ENCODE peak calls at places on chromosomes 1 and 21, in ten cellular contexts. H is body of pancreas, T is IMR-90, K is breast epithelium, O is heart right ventricle, E is PC-3, Z is cardiac muscle cell, U is fibroblast of lung, V is psoas muscle, G is BE2C. S is an unnamed sample. For H3K27me3, the result is how much of the 10 kb centered on the place peaks cover.

GRCh38 chr1:25054526-25054925 is 124.5 kb upstream of the RUNX3 start:
- DNase-seq in H (no peak), T (no peak), K (no peak), O (no peak), E (no peak), Z (no peak), U (no peak), V (no peak), G (no peak), S (peak)

GRCh38 chr1:152110860-152111514 is 4.3 kb downstream of the TCHH start:
- DNase-seq in H (peak), T (peak), K (no peak), O (peak), E (peak), Z (peak), U (peak), V (no peak), G (peak), S (peak)

GRCh38 chr1:231487019-231487418 is 41.5 kb upstream of the TSNAX start:
- DNase-seq in H (no peak), T (peak), K (no peak), O (no peak), E (peak), Z (peak), U (peak), V (no peak), G (no peak), S (no peak)

GRCh38 chr1:33624991-33625870 is 152.8 kb downstream of the ZSCAN20 start:
- DNase-seq in H (no peak), T (no peak), K (no peak), O (no peak), E (no peak), Z (no peak), U (no peak), V (no peak), G (no peak), S (no peak)

GRCh38 chr1:200744143-200744542 is 5.5 kb downstream of the CAMSAP2 start:
- DNase-seq in H (no peak), T (no peak), K (no peak), O (no peak), E (no peak), Z (no peak), U (no peak), V (no peak), G (no peak), S (no peak)

GRCh38 chr21:28743723-28744122 is 249.0 kb downstream of the LTN1 start:
- DNase-seq in H (no peak), T (no peak), K (no peak), O (no peak), E (no peak), Z (no peak), U (no peak), V (no peak), G (no peak), S (no peak)

GRCh38 chr1:240658312-240658975 is 46.5 kb upstream of the GREM2 start:
- DNase-seq in H (no peak), T (peak), K (no peak), O (no peak), E (peak), Z (no peak), U (peak), V (no peak), G (no peak), S (no peak)

GRCh38 chr21:46071082-46071481 is 26.8 kb upstream of the COL6A2 start:
- DNase-seq in H (no peak), T (no peak), K (peak), O (no peak), E (no peak), Z (no peak), U (no peak), V (peak), G (peak), S (peak)

GRCh38 chr1:7120863-7121621 is 335.8 kb downstream of the CAMTA1 start:
- DNase-seq in H (peak), T (no peak), K (peak), O (peak), E (no peak), Z (no peak), U (no peak), V (no peak), G (no peak), S (no peak)

GRCh38 chr1:47436304-47436978 is 1.4 kb upstream of the FOXD2 start:
- DNase-seq in H (peak), T (peak), K (peak), O (peak), E (peak), Z (peak), U (peak), V (peak), G (peak), S (peak)

GRCh38 chr1:247487057-247487456 is 29.2 kb upstream of the OR2B11 start:
- DNase-seq in H (no peak), T (peak), K (no peak), O (no peak), E (peak), Z (peak), U (peak), V (no peak), G (no peak), S (no peak)

GRCh38 chr21:44403106-44404020 is 49.9 kb downstream of the TRPM2 start:
- DNase-seq in H (no peak), T (no peak), K (no peak), O (no peak), E (no peak), Z (no peak), U (no peak), V (peak), G (no peak), S (no peak)

GRCh38 chr1:12475158-12475934 is 142.7 kb downstream of the DHRS3 start:
- DNase-seq in H (peak), T (no peak), K (no peak), O (no peak), E (peak), Z (no peak), U (no peak), V (no peak), G (no peak), S (no peak)

GRCh38 chr1:248000169-248000568 is 13.3 kb upstream of the OR2L5 start:
- DNase-seq in H (no peak), T (no peak), K (no peak), O (no peak), E (peak), Z (no peak), U (no peak), V (no peak), G (no peak), S (no peak)

GRCh38 chr1:247210062-247210385 is 38.2 kb upstream of the ZNF124 start:
- DNase-seq in H (no peak), T (peak), K (no peak), O (no peak), E (no peak), Z (no peak), U (peak), V (no peak), G (no peak), S (no peak)

GRCh38 chr21:24456358-24456757 is 1150.9 kb downstream of the MRPL39 start:
- DNase-seq in H (no peak), T (no peak), K (no peak), O (no peak), E (no peak), Z (no peak), U (no peak), V (no peak), G (no peak), S (no peak)

GRCh38 chr1:67642694-67643093 is 42.3 kb upstream of the GADD45A start:
- DNase-seq in H (no peak), T (no peak), K (no peak), O (peak), E (no peak), Z (peak), U (peak), V (peak), G (no peak), S (no peak)

GRCh38 chr1:5001466-5001865 is 347.1 kb downstream of the AJAP1 start:
- DNase-seq in H (no peak), T (no peak), K (no peak), O (no peak), E (no peak), Z (no peak), U (no peak), V (no peak), G (no peak), S (no peak)

GRCh38 chr1:165842363-165843129 is 15.1 kb downstream of the UCK2 start:
- DNase-seq in H (no peak), T (peak), K (no peak), O (no peak), E (peak), Z (peak), U (peak), V (no peak), G (no peak), S (no peak)

GRCh38 chr21:31987696-31988095 is 114.9 kb downstream of the HUNK start:
- DNase-seq in H (no peak), T (no peak), K (no peak), O (peak), E (no peak), Z (no peak), U (no peak), V (peak), G (no peak), S (no peak)

GRCh38 chr21:37367758-37368535 is 1.4 kb downstream of the DYRK1A start:
- DNase-seq in H (peak), T (peak), K (no peak), O (peak), E (peak), Z (peak), U (peak), V (peak), G (peak), S (peak)

GRCh38 chr1:91076834-91077233 is 55.0 kb upstream of the ZNF644 start:
- DNase-seq in H (no peak), T (no peak), K (no peak), O (no peak), E (no peak), Z (no peak), U (no peak), V (no peak), G (no peak), S (no peak)

GRCh38 chr21:29256125-29256895 is 42.4 kb upstream of the BACH1 start:
- DNase-seq in H (no peak), T (no peak), K (no peak), O (no peak), E (peak), Z (no peak), U (no peak), V (no peak), G (no peak), S (no peak)

GRCh38 chr1:151825204-151825603 is 6.4 kb downstream of the RORC start:
- DNase-seq in H (no peak), T (no peak), K (no peak), O (no peak), E (no peak), Z (no peak), U (no peak), V (peak), G (no peak), S (no peak)

GRCh38 chr21:42469272-42469671 is 26.8 kb downstream of the RSPH1 start:
- DNase-seq in H (no peak), T (no peak), K (no peak), O (no peak), E (no peak), Z (no peak), U (no peak), V (no peak), G (no peak), S (no peak)

GRCh38 chr21:42654179-42654912 is 925 bp downstream of the PDE9A start:
- DNase-seq in H (no peak), T (no peak), K (no peak), O (no peak), E (no peak), Z (no peak), U (no peak), V (peak), G (no peak), S (peak)

GRCh38 chr1:59116920-59117542 is 179.9 kb upstream of the FGGY start:
- DNase-seq in H (no peak), T (peak), K (no peak), O (no peak), E (peak), Z (peak), U (peak), V (no peak), G (no peak), S (no peak)
- H3K4me3 ChIP-seq in H (no peak), T (no peak), K (no peak), O (no peak), E (no peak), Z (no peak), U (no peak), V (no peak), G (no peak), S (no peak)

DNA sequence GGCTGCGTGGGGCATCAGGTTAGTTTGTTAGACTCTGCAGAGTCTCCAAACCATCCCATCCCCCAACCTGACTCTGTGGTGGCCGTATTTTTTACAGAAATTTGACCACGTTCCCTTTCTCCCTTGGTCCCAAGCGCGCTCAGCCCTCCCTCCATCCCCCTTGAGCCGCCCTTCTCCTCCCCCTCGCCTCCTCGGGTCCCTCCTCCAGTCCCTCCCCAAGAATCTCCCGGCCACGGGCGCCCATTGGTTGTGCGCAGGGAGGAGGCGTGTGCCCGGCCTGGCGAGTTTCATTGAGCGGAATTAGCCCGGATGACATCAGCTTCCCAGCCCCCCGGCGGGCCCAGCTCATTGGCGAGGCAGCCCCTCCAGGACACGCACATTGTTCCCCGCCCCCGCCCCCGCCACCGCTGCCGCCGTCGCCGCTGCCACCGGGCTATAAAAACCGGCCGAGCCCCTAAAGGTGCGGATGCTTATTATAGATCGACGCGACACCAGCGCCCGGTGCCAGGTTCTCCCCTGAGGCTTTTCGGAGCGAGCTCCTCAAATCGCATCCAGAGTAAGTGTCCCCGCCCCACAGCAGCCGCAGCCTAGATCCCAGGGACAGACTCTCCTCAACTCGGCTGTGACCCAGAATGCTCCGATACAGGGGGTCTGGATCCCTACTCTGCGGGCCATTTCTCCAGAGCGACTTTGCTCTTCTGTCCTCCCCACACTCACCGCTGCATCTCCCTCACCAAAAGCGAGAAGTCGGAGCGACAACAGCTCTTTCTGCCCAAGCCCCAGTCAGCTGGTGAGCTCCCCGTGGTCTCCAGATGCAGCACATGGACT is at the start of gene OLIG2:
- DNase-seq in H (no peak), T (peak), K (no peak), O (no peak), E (no peak), Z (no peak), U (no peak), V (no peak), G (peak), S (no peak)
- H3K27me3 ChIP-seq in H (under half), T (half or more), K (under half), O (half or more), E (half or more), Z (half or more), U (half or more), V (under half), G (half or more), S (half or more)

DNA sequence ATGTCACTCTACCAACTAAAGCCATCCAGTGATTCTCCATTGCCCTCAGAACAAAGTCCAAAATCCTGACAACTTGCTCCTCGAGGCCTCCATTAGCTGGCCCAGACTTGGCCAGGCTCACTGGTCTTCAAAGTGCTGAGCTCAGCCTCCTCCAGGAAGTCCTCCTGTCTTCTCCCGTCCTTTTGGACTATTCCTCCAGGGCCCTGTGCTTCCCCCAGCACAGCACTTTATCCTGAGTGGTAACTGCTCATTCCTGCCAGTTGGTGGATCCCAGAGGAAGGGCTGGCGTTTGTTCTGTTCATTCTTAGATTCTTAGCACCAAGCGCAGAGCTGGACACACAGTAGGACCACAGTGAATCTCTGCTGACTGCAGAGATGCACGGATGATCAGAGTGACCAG is 179.9 kb downstream of the PTPRU start:
- DNase-seq in H (no peak), T (no peak), K (no peak), O (no peak), E (no peak), Z (peak), U (peak), V (no peak), G (no peak), S (no peak)
- TF ChIP-seq CTCF in H (peak), T (no peak), K (no peak), O (no peak), E (peak), Z (peak), U (peak), V (no peak), G (peak), S (no peak)

DNA sequence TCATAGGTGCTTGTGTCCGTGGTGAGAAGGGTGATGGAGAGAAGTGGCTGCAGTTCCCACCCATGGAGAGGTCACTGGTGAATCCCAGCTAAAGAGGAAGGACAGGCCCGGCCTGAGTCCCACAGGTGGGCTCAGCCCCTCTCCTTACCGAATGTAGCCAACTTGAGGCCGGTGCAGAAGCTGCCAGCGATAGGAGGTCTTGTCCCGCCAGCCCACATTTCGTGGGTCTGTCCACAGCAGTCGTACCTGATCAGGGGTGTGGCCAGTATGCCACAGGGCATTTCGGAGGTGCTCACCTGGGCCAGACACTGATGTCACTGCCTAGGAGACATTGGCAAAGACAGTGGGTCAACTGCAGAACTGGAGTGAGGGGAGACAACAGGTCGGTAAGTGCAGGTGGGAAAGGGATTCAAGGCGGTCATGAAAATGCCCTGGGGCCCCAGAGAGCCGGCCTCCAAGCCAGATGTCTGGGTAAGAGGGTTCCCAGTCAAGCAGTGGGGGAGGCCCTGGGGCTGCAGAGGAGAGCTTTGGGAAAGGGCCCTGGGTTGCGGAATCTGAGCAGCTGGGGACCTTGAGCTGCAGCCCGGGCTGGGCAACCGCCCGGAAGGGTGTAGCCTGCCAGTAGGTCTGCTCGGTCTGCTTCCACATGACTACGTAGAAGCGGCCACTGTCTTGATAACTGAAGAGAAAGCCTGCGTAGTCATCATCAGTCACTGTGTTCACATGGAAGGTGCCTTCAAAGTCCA is 10.6 kb downstream of the THBS3 start:
- DNase-seq in H (peak), T (no peak), K (no peak), O (no peak), E (no peak), Z (no peak), U (no peak), V (peak), G (no peak), S (peak)
- H3K4me3 ChIP-seq in H (no peak), T (no peak), K (no peak), O (no peak), E (no peak), Z (no peak), U (no peak), V (no peak), G (no peak), S (no peak)

GRCh38 chr1:194167956-194168355 is 981.5 kb upstream of the B3GALT2 start:
- DNase-seq in H (no peak), T (peak), K (no peak), O (no peak), E (no peak), Z (no peak), U (peak), V (no peak), G (no peak), S (no peak)
- H3K27me3 ChIP-seq in H (under half), T (under half), K (under half), O (under half), E (under half), Z (under half), U (under half), V (under half), G (under half), S (under half)

DNA sequence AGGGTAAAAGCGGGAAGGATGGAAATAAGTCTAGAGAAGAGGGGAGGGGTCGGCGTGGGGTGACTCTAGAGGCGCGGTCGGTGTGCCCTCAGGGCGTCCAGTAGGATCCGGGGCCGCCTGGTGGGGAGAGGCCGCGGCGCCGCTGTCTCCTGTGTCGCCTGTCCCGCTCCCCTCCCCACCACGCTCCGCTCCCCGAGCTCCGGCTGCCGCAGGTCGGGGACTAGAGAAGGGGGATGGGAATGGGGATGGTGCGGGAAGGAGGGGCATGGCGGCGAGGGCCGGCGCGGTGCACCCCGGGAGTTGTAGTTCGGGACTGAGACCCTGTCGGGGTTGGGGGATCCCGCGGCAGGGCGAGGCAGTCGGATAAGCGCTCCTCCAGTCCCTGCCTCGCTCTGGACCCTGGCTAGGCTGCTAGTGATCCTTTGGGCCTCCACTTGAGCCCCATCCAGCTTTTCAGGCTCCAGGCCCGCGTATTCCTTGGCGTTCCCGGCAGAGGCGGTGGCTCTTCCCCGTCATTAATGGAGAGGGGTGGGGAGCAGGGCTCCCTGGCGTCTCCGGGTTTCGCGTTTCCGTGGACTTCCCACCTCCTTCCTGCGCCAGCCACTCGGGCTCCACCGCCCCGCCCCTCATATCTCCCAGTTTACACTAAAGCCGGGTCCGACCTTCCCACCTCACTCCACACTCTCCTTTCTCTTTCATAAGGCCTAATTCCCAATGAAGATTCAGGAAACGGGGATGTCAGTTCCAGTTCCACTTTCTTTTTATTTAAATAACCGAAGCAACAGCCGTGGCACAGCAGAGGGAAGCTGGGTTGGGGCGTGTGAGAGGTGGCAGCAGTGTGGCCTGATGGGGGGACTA is at the start of gene ENTREP3:
- DNase-seq in H (peak), T (peak), K (peak), O (peak), E (peak), Z (peak), U (peak), V (peak), G (peak), S (peak)
- TF ChIP-seq CTCF in H (no peak), T (no peak), K (no peak), O (no peak), E (no peak), Z (no peak), U (no peak), V (no peak), G (no peak), S (peak)

DNA sequence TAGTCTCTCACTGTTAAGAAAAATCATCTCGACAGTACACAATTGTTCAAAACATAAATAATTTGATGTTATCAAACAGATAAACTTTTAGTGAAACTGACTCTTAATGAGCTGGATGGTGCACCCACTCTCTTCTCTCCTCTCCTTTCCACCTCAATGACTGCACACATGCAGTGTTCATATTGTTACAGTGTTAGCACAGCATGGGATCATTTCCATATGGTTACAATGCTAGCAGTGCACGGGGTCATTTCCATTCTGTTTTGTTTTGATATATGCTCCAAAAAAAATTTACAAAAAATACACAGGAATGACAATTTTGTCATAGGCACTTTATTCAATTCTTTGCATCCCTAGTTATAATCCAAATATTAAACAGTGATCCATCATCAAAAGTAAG is 26.4 kb upstream of the RNF187 start:
- DNase-seq in H (no peak), T (no peak), K (no peak), O (no peak), E (no peak), Z (no peak), U (no peak), V (no peak), G (no peak), S (no peak)
- H3K4me3 ChIP-seq in H (no peak), T (no peak), K (no peak), O (no peak), E (no peak), Z (no peak), U (no peak), V (no peak), G (no peak), S (no peak)